ENCODE peak calls at places on chromosomes 2 and 18, in seven cellular contexts. Y is B cell, S is NCI-H1930, F is transverse colon, N is gastrocnemius medialis, V is sigmoid colon, J is epithelial cell of proximal tubule. W is an unnamed sample.

GRCh38 chr18:74351354-74351753 is 35.7 kb downstream of the C18orf63 start:
- DNase-seq in Y (no peak), S (no peak), F (no peak), N (no peak), V (no peak), J (no peak), W (no peak)

GRCh38 chr2:40341198-40341597 is 110.7 kb downstream of the SLC8A1 start:
- DNase-seq in Y (no peak), S (no peak), F (no peak), N (no peak), V (no peak), J (no peak), W (no peak)

GRCh38 chr18:49572935-49573334 is 11.1 kb downstream of the LIPG start:
- DNase-seq in Y (no peak), S (no peak), F (no peak), N (no peak), V (no peak), J (no peak), W (no peak)

GRCh38 chr2:44906972-44907371 is 34.5 kb upstream of the SIX3 start:
- DNase-seq in Y (no peak), S (no peak), F (no peak), N (no peak), V (no peak), J (no peak), W (no peak)

GRCh38 chr2:217650716-217651360 is 352.0 kb downstream of the TNS1 start:
- DNase-seq in Y (no peak), S (no peak), F (no peak), N (no peak), V (no peak), J (peak), W (no peak)

GRCh38 chr2:8267103-8267502 is 414.8 kb upstream of the ID2 start:
- DNase-seq in Y (no peak), S (no peak), F (no peak), N (no peak), V (no peak), J (no peak), W (no peak)

GRCh38 chr2:33320573-33320972 is 155.9 kb upstream of the RASGRP3 start:
- DNase-seq in Y (no peak), S (no peak), F (no peak), N (no peak), V (no peak), J (no peak), W (no peak)

GRCh38 chr2:158717366-158718195 is 77.5 kb upstream of the DAPL1 start:
- DNase-seq in Y (no peak), S (no peak), F (no peak), N (no peak), V (no peak), J (no peak), W (no peak)

GRCh38 chr2:239523147-239523943 is 122.5 kb upstream of the HDAC4 start:
- DNase-seq in Y (no peak), S (no peak), F (no peak), N (no peak), V (no peak), J (no peak), W (peak)

GRCh38 chr18:42052137-42052708 is 97.2 kb downstream of the PIK3C3 start:
- DNase-seq in Y (no peak), S (no peak), F (no peak), N (no peak), V (no peak), J (no peak), W (no peak)